ENCODE peak calls at places on chromosome 7, in ten cellular contexts. L, W, O, T, C, P, I, N, A and E are unnamed samples.

GRCh38 chr7:25656581-25657026 is 428.3 kb upstream of the NPVF start:
- DNase-seq in L (no peak), W (no peak), O (no peak), T (no peak), C (no peak), P (no peak), I (no peak), N (no peak), A (no peak), E (no peak)

GRCh38 chr7:25303380-25304321 is 75.4 kb upstream of the NPVF start:
- DNase-seq in L (no peak), W (peak), O (no peak), T (no peak), C (no peak), P (no peak), I (no peak), N (peak), A (no peak), E (no peak)

GRCh38 chr7:26534649-26535482 is 243.2 kb downstream of the SNX10 start:
- DNase-seq in L (no peak), W (no peak), O (no peak), T (no peak), C (no peak), P (no peak), I (no peak), N (no peak), A (no peak), E (no peak)

GRCh38 chr7:41222704-41223103 is 480.2 kb downstream of the INHBA start:
- DNase-seq in L (no peak), W (no peak), O (no peak), T (no peak), C (no peak), P (no peak), I (no peak), N (peak), A (no peak), E (no peak)

GRCh38 chr7:23530355-23530754 is 1.4 kb downstream of the TRA2A start:
- DNase-seq in L (no peak), W (no peak), O (no peak), T (peak), C (no peak), P (no peak), I (peak), N (peak), A (peak), E (no peak)

GRCh38 chr7:139588632-139589031 is 65.1 kb downstream of the CLEC2L start:
- DNase-seq in L (no peak), W (no peak), O (no peak), T (no peak), C (no peak), P (no peak), I (no peak), N (peak), A (no peak), E (no peak)

GRCh38 chr7:81519886-81520285 is 250.0 kb downstream of the HGF start:
- DNase-seq in L (no peak), W (no peak), O (no peak), T (no peak), C (no peak), P (no peak), I (no peak), N (no peak), A (no peak), E (no peak)

GRCh38 chr7:114656471-114656870 is 241.9 kb downstream of the FOXP2 start:
- DNase-seq in L (no peak), W (no peak), O (no peak), T (no peak), C (no peak), P (no peak), I (no peak), N (no peak), A (no peak), E (no peak)

GRCh38 chr7:19215421-19215820 is 70.2 kb upstream of the FERD3L start:
- DNase-seq in L (no peak), W (no peak), O (no peak), T (no peak), C (no peak), P (no peak), I (no peak), N (peak), A (no peak), E (no peak)

GRCh38 chr7:44157116-44158059 is 16.3 kb upstream of the MYL7 start:
- DNase-seq in L (no peak), W (peak), O (no peak), T (no peak), C (no peak), P (no peak), I (no peak), N (no peak), A (no peak), E (no peak)

GRCh38 chr7:87359366-87359765 is 13.9 kb downstream of the CROT start:
- DNase-seq in L (no peak), W (no peak), O (no peak), T (peak), C (no peak), P (no peak), I (no peak), N (peak), A (no peak), E (no peak)

GRCh38 chr7:64174941-64175340 is 32.1 kb upstream of the ZNF735 start:
- DNase-seq in L (no peak), W (no peak), O (no peak), T (no peak), C (no peak), P (no peak), I (no peak), N (no peak), A (no peak), E (no peak)

GRCh38 chr7:151415375-151416112 is 5.7 kb upstream of the WDR86 start:
- DNase-seq in L (no peak), W (no peak), O (no peak), T (peak), C (no peak), P (no peak), I (no peak), N (no peak), A (no peak), E (peak)

GRCh38 chr7:110522061-110522750 is 568.7 kb upstream of the LRRN3 start:
- DNase-seq in L (no peak), W (no peak), O (no peak), T (no peak), C (no peak), P (no peak), I (no peak), N (peak), A (no peak), E (no peak)

GRCh38 chr7:81684513-81685262 is 85.2 kb downstream of the HGF start:
- DNase-seq in L (no peak), W (no peak), O (peak), T (peak), C (no peak), P (peak), I (peak), N (peak), A (no peak), E (peak)

GRCh38 chr7:32506266-32507054 is 11.2 kb downstream of the AVL9 start:
- DNase-seq in L (no peak), W (no peak), O (peak), T (peak), C (no peak), P (no peak), I (no peak), N (peak), A (peak), E (no peak)

GRCh38 chr7:95594185-95594584 is 2.1 kb downstream of the PDK4 start:
- DNase-seq in L (no peak), W (no peak), O (no peak), T (no peak), C (no peak), P (no peak), I (no peak), N (no peak), A (no peak), E (no peak)

GRCh38 chr7:100693312-100694195 is 496 bp downstream of the GIGYF1 start:
- DNase-seq in L (no peak), W (peak), O (no peak), T (no peak), C (peak), P (no peak), I (no peak), N (no peak), A (no peak), E (no peak)

GRCh38 chr7:30445770-30446169 is 32.8 kb downstream of the NOD1 start:
- DNase-seq in L (no peak), W (no peak), O (no peak), T (no peak), C (peak), P (peak), I (peak), N (peak), A (peak), E (peak)

GRCh38 chr7:150399861-150400778 is 21.0 kb downstream of the ZNF775 start:
- DNase-seq in L (no peak), W (peak), O (peak), T (peak), C (no peak), P (no peak), I (no peak), N (peak), A (no peak), E (no peak)

GRCh38 chr7:158811461-158811860 is 17.8 kb downstream of the ESYT2 start:
- DNase-seq in L (no peak), W (no peak), O (no peak), T (no peak), C (no peak), P (no peak), I (no peak), N (peak), A (no peak), E (no peak)

GRCh38 chr7:27883726-27884125 is 143.8 kb downstream of the TAX1BP1 start:
- DNase-seq in L (no peak), W (no peak), O (no peak), T (no peak), C (no peak), P (no peak), I (no peak), N (peak), A (no peak), E (no peak)

GRCh38 chr7:85682819-85683218 is 496.0 kb upstream of the SEMA3D start:
- DNase-seq in L (no peak), W (no peak), O (no peak), T (peak), C (no peak), P (no peak), I (no peak), N (peak), A (no peak), E (no peak)

GRCh38 chr7:114715907-114716306 is 206.0 kb upstream of the MDFIC start:
- DNase-seq in L (no peak), W (no peak), O (no peak), T (no peak), C (no peak), P (no peak), I (no peak), N (peak), A (no peak), E (no peak)

GRCh38 chr7:44394636-44395035 is 69.2 kb upstream of the CAMK2B start:
- DNase-seq in L (no peak), W (peak), O (no peak), T (no peak), C (no peak), P (no peak), I (no peak), N (no peak), A (no peak), E (no peak)

GRCh38 chr7:132112111-132112510 is 464.2 kb downstream of the PLXNA4 start:
- DNase-seq in L (no peak), W (no peak), O (no peak), T (no peak), C (no peak), P (no peak), I (no peak), N (no peak), A (no peak), E (no peak)

GRCh38 chr7:44887293-44887692 is 2.0 kb upstream of the PURB start:
- DNase-seq in L (no peak), W (no peak), O (no peak), T (no peak), C (no peak), P (no peak), I (no peak), N (no peak), A (no peak), E (no peak)

GRCh38 chr7:128902761-128903585 is 7.5 kb downstream of the KCP start:
- DNase-seq in L (no peak), W (peak), O (peak), T (no peak), C (no peak), P (no peak), I (peak), N (no peak), A (no peak), E (no peak)

GRCh38 chr7:78636727-78637126 is 816.7 kb downstream of the MAGI2 start:
- DNase-seq in L (no peak), W (no peak), O (no peak), T (no peak), C (no peak), P (no peak), I (no peak), N (no peak), A (no peak), E (no peak)

GRCh38 chr7:24778543-24779282 is 21.4 kb upstream of the GSDME start:
- DNase-seq in L (no peak), W (no peak), O (no peak), T (no peak), C (no peak), P (peak), I (no peak), N (peak), A (no peak), E (no peak)

GRCh38 chr7:74272305-74273038 is 16.7 kb upstream of the CLIP2 start:
- DNase-seq in L (no peak), W (peak), O (no peak), T (peak), C (no peak), P (peak), I (peak), N (peak), A (peak), E (peak)

GRCh38 chr7:16347461-16348192 is 73.7 kb downstream of the CRPPA start:
- DNase-seq in L (no peak), W (no peak), O (no peak), T (no peak), C (no peak), P (no peak), I (no peak), N (peak), A (no peak), E (no peak)

GRCh38 chr7:2172311-2173183 is 60.2 kb downstream of the MAD1L1 start:
- DNase-seq in L (no peak), W (peak), O (no peak), T (peak), C (no peak), P (no peak), I (peak), N (peak), A (no peak), E (no peak)

GRCh38 chr7:131190146-131190545 is 137.5 kb upstream of the MKLN1 start:
- DNase-seq in L (no peak), W (peak), O (no peak), T (no peak), C (no peak), P (no peak), I (no peak), N (no peak), A (no peak), E (no peak)

GRCh38 chr7:140656548-140657515 is 15.9 kb upstream of the ADCK2 start:
- DNase-seq in L (no peak), W (no peak), O (no peak), T (peak), C (peak), P (no peak), I (peak), N (peak), A (peak), E (peak)

DNA sequence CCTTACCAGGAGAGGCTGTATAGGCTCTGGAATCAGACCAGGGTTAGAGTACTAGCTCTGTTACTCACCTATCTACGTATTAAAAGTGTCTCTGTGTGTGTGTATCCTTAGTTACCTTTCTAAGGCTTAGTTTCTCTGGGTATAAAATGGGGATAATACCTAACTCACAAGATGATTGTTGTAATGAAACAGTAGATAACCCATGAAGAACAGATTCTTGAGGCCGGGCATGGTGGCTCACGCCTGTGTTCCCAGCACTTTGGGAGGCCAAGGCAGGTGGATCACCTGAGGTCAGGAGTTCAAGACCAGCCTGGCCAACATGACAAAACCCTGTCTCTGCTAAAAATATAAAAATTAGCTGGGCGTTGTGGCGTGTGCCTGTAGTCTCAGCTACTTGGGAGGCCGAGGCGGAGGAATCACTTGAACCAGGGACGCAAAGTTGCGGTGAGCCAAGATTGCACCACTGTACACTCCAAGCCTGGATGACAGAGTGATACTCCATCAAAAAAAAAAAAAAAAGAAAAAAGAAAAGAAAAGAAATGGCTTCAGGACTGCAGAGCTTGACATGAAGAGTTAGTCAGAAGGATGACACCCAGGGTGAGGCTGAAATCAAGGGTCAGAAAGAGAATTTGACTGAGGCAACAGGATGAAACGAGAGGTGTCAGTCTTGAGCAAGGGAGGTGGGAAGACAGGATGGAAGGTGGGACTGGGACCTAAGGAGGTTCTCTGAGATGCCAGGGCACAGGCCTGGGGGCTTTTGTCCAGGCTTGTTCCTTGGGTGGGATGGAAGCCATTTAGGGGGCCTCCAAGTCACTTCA is 33.4 kb downstream of the PRKAR2B start:
- DNase-seq in L (no peak), W (no peak), O (no peak), T (no peak), C (no peak), P (no peak), I (no peak), N (no peak), A (no peak), E (no peak)
- H3K27ac ChIP-seq in L (no peak), W (no peak), O (no peak), T (no peak), C (peak), P (peak), I (no peak), N (no peak), A (no peak), E (no peak)

GRCh38 chr7:106646256-106646655 is 14.7 kb downstream of the CCDC71L start:
- DNase-seq in L (no peak), W (no peak), O (no peak), T (no peak), C (no peak), P (no peak), I (no peak), N (no peak), A (no peak), E (no peak)
- H3K27ac ChIP-seq in L (no peak), W (no peak), O (no peak), T (no peak), C (no peak), P (no peak), I (no peak), N (no peak), A (no peak), E (no peak)

DNA sequence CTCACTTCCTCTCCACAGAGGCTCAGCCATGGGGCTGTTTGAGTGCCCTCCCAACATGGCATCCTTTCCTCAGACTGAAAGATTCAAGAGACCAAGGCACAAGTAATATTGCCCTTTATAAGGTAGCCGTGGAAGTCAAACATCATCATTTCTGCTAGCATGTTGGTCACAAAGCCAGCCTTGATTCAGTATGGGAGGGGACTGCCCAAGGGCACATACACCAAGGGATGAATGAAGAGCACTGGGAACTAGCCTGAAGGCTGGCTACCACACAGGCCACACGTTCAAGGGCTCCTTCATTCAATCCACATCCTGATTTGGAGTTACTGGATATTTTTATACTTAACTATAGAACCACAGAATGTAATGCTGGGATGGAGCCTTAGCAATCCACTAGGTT is 39.3 kb downstream of the CPVL start:
- DNase-seq in L (no peak), W (no peak), O (no peak), T (no peak), C (no peak), P (no peak), I (no peak), N (no peak), A (no peak), E (no peak)
- H3K27ac ChIP-seq in L (no peak), W (no peak), O (no peak), T (no peak), C (no peak), P (no peak), I (no peak), N (no peak), A (no peak), E (no peak)

DNA sequence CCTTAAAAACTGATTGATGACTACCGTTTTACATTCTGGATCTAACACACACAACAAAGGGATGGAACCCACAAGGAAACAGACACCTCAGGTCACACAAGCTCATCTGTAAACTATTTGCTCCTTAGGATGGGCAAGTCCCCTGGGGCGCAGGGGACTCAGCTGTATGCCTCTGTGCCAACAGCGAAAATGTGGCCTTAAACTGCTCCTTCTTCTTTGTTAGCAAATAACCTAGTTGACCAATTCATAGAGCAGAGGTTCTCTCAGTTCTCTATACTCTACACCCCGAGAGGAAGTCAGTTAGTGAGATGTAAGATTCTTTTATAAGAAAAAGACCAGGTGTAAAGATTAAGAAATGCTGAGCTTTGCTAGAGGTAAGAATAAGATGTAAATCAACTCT is 181.9 kb upstream of the PRSS58 start:
- DNase-seq in L (no peak), W (no peak), O (no peak), T (no peak), C (no peak), P (no peak), I (no peak), N (no peak), A (no peak), E (no peak)
- H3K27ac ChIP-seq in L (no peak), W (no peak), O (no peak), T (no peak), C (no peak), P (no peak), I (no peak), N (peak), A (no peak), E (no peak)

DNA sequence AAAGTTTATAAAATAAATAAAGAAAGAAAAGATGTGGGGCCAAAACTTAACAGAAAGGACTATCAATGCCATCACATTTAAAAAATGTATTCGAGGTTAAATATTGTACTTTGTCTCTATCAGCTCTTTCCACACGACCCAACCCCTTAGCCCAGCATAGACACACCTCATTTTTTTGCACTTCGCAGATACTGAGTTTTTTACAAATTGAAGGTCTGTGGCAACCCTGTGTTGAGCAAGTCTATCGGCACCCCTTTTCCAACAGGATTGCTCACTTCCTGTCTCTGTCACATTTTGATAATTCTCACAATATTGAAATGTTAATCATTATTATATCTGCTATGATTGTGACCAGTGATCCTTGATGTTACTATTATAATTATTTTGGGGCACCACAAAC is 151.6 kb upstream of the TBX20 start:
- DNase-seq in L (no peak), W (no peak), O (no peak), T (no peak), C (no peak), P (no peak), I (no peak), N (no peak), A (no peak), E (no peak)
- H3K27ac ChIP-seq in L (no peak), W (no peak), O (no peak), T (no peak), C (no peak), P (no peak), I (no peak), N (no peak), A (no peak), E (no peak)

GRCh38 chr7:1050956-1051690 is 6.8 kb downstream of the GPR146 start:
- DNase-seq in L (no peak), W (no peak), O (no peak), T (no peak), C (no peak), P (no peak), I (no peak), N (no peak), A (no peak), E (no peak)
- H3K27ac ChIP-seq in L (peak), W (no peak), O (no peak), T (no peak), C (no peak), P (peak), I (no peak), N (no peak), A (no peak), E (no peak)